ENCODE peak calls at places on chromosomes 7 and 10, in eight cellular contexts. Y is Right ventricle myocardium superior; J is HS-5; P is NCI-H1092; O is skeletal muscle cell; L is left cardiac atrium; G is activated naive CD4-positive, alpha-beta T cell treated with anti-CD3 and anti-CD28 coated beads, Interleukin-2, amount 50 U/mL, for 16 hours; M is HCEC 1CT. S is an unnamed sample.

GRCh38 chr10:31808258-31809218 is 120.1 kb downstream of the ARHGAP12 start:
- DNase-seq in M (peak; percentile 50), G (no peak), O (peak; percentile 28), J (no peak), P (peak; percentile 6), L (peak; percentile 41), Y (no peak), S (peak; percentile 83)

GRCh38 chr7:23373151-23374004 is 74.2 kb downstream of the MALSU1 start:
- DNase-seq in G (peak; percentile 70), L (no peak), M (peak; percentile 54), O (no peak), Y (no peak), P (peak; percentile 37), J (no peak), S (peak; percentile 89)

GRCh38 chr7:18407385-18407784 is 88.2 kb upstream of the HDAC9 start:
- DNase-seq in J (no peak), P (no peak), L (no peak), O (no peak), M (no peak), G (no peak), Y (no peak), S (no peak)

GRCh38 chr7:78496226-78496625 is 697.7 kb downstream of the PHTF2 start:
- DNase-seq in P (no peak), L (no peak), O (no peak), M (no peak), Y (no peak), J (no peak), G (no peak), S (no peak)

GRCh38 chr10:6067457-6067856 is 5.3 kb upstream of the IL2RA start:
- DNase-seq in G (no peak), Y (no peak), M (no peak), L (no peak), O (no peak), P (no peak), J (no peak), S (no peak)

GRCh38 chr10:70480254-70480861 is 1.8 kb downstream of the PALD1 start:
- DNase-seq in P (no peak), G (peak; percentile 43), J (no peak), L (no peak), M (no peak), O (no peak), Y (no peak), S (no peak)

GRCh38 chr7:99679400-99680191 is at the start of gene CYP3A5:
- DNase-seq in J (no peak), O (no peak), M (no peak), G (no peak), P (no peak), Y (no peak), L (no peak), S (peak; percentile 31)

GRCh38 chr7:50667789-50668226 is 102.6 kb upstream of the DDC start:
- DNase-seq in Y (peak; percentile 68), G (no peak), J (no peak), P (no peak), M (no peak), L (peak; percentile 65), O (no peak), S (no peak)

GRCh38 chr10:43050011-43050410 is 26.9 kb upstream of the RET start:
- DNase-seq in Y (no peak), M (no peak), L (no peak), O (no peak), G (no peak), J (no peak), P (no peak), S (no peak)

GRCh38 chr10:103855424-103855823 is at the start of gene SH3PXD2A:
- DNase-seq in O (no peak), L (peak; percentile 64), P (no peak), J (no peak), M (peak; percentile 6), Y (peak; percentile 58), G (peak; percentile 28), S (no peak)

GRCh38 chr10:125783957-125784356 is 8.3 kb upstream of the MMP21 start:
- DNase-seq in L (no peak), G (no peak), J (no peak), M (no peak), Y (no peak), O (no peak), P (no peak), S (no peak)

GRCh38 chr7:31095286-31096197 is 43.4 kb downstream of the ADCYAP1R1 start:
- DNase-seq in G (no peak), P (no peak), M (no peak), L (no peak), J (no peak), O (no peak), Y (no peak), S (no peak)

GRCh38 chr7:44935016-44935415 is 43.8 kb downstream of the MYO1G start:
- DNase-seq in L (no peak), Y (no peak), O (no peak), J (no peak), G (no peak), P (no peak), M (no peak), S (no peak)

GRCh38 chr10:33434948-33435347 is 100.5 kb upstream of the NRP1 start:
- DNase-seq in P (no peak), L (no peak), O (no peak), G (no peak), J (no peak), Y (no peak), M (no peak), S (no peak)

GRCh38 chr10:31947144-31947926 is 18.7 kb upstream of the ARHGAP12 start:
- DNase-seq in Y (no peak), P (no peak), J (peak; percentile 67), G (no peak), O (peak; percentile 82), L (no peak), M (peak; percentile 96), S (peak; percentile 90)

GRCh38 chr10:97578171-97578844 is 5.7 kb downstream of the ANKRD2 start:
- DNase-seq in Y (no peak), M (no peak), G (no peak), O (no peak), J (no peak), P (no peak), L (no peak), S (no peak)

GRCh38 chr7:18386590-18386989 is 109.0 kb upstream of the HDAC9 start:
- DNase-seq in O (no peak), Y (no peak), P (no peak), M (no peak), G (no peak), L (no peak), J (no peak), S (no peak)

GRCh38 chr10:79320785-79321493 is 26.3 kb upstream of the PPIF start:
- DNase-seq in J (peak; percentile 89), M (peak; percentile 89), Y (peak; percentile 11), L (peak; percentile 15), G (peak; percentile 31), P (no peak), O (peak; percentile 84), S (peak; percentile 91)

GRCh38 chr10:78656815-78657621 is 411.7 kb upstream of the ZMIZ1 start:
- DNase-seq in J (no peak), Y (peak; percentile 45), M (no peak), P (peak; percentile 14), G (no peak), L (peak; percentile 33), O (no peak), S (no peak)

GRCh38 chr10:8800426-8800825 is 745.9 kb downstream of the GATA3 start:
- DNase-seq in O (no peak), J (no peak), P (no peak), Y (no peak), M (no peak), L (no peak), G (no peak), S (no peak)

GRCh38 chr10:35356725-35357092 is 20.4 kb downstream of the CCNY start:
- DNase-seq in J (no peak), L (no peak), O (no peak), Y (no peak), G (no peak), M (no peak), P (no peak), S (no peak)

GRCh38 chr7:7321681-7322080 is 139.3 kb downstream of the C1GALT1 start:
- DNase-seq in P (no peak), L (no peak), Y (no peak), G (no peak), J (no peak), O (no peak), M (no peak), S (peak; percentile 35)

GRCh38 chr10:4543943-4544540 is 282.0 kb upstream of the AKR1E2 start:
- DNase-seq in J (no peak), L (no peak), Y (no peak), G (no peak), M (no peak), P (no peak), O (no peak), S (peak; percentile 51)

GRCh38 chr10:133033742-133034048 is 54.0 kb upstream of the ADGRA1 start:
- DNase-seq in G (no peak), P (no peak), J (no peak), O (no peak), M (no peak), L (no peak), Y (no peak), S (no peak)

GRCh38 chr10:88966785-88967184 is 14.2 kb upstream of the ACTA2 start:
- DNase-seq in M (no peak), G (no peak), L (peak; percentile 55), O (no peak), J (no peak), Y (peak; percentile 69), P (no peak), S (no peak)

GRCh38 chr10:8392216-8392615 is 337.7 kb downstream of the GATA3 start:
- DNase-seq in P (no peak), L (no peak), G (no peak), J (peak; percentile 28), Y (no peak), O (no peak), M (peak; percentile 3), S (peak; percentile 1)

GRCh38 chr7:158357106-158357897 is 230.3 kb downstream of the PTPRN2 start:
- DNase-seq in L (no peak), O (no peak), Y (no peak), P (no peak), M (no peak), G (no peak), J (no peak), S (no peak)

GRCh38 chr10:128287099-128287498 is 160.9 kb upstream of the MKI67 start:
- DNase-seq in P (no peak), Y (no peak), M (no peak), L (no peak), G (no peak), O (no peak), J (no peak), S (no peak)

GRCh38 chr7:1920266-1920681 is 250.2 kb downstream of the ELFN1 start:
- DNase-seq in M (no peak), J (no peak), Y (peak; percentile 45), P (no peak), G (peak; percentile 51), L (no peak), O (no peak), S (no peak)

GRCh38 chr7:21883069-21883468 is 62.6 kb downstream of the CDCA7L start:
- DNase-seq in P (no peak), Y (no peak), L (no peak), J (no peak), G (no peak), O (no peak), M (no peak), S (no peak)

GRCh38 chr10:11654659-11655058 is 43.2 kb upstream of the USP6NL start:
- DNase-seq in L (no peak), O (no peak), P (no peak), J (no peak), G (no peak), M (no peak), Y (no peak), S (no peak)